ENCODE peak calls at places on chromosomes 16 and 17, in seven cellular contexts. X is H1, R is K562, U is SK-N-SH, H is GM12878, A is HepG2, G is HCT116. D is an unnamed sample.

GRCh38 chr17:44198721-44199552 is 747 bp downstream of the ATXN7L3 start:
- DNase-seq in X (peak; percentile 74), R (peak; percentile 92), U (peak; percentile 97), H (no peak), A (no peak), G (no peak), D (peak; percentile 86)

GRCh38 chr17:39155654-39156053 is 4.2 kb upstream of the PLXDC1 start:
- DNase-seq in X (no peak), R (no peak), U (no peak), H (no peak), A (no peak), G (no peak), D (no peak)

GRCh38 chr16:23829454-23829853 is 6.3 kb upstream of the PRKCB start:
- DNase-seq in X (no peak), R (no peak), U (no peak), H (no peak), A (no peak), G (no peak), D (no peak)

GRCh38 chr17:78517421-78517820 is 59.8 kb downstream of the DNAH17 start:
- DNase-seq in X (no peak), R (no peak), U (peak; percentile 74), H (no peak), A (no peak), G (no peak), D (no peak)

GRCh38 chr16:2152695-2153506 is 2.7 kb upstream of the TRAF7 start:
- DNase-seq in X (no peak), R (peak; percentile 43), U (no peak), H (no peak), A (peak; percentile 38), G (no peak), D (peak; percentile 59)

GRCh38 chr17:42598905-42599304 is 10.3 kb downstream of the RETREG3 start:
- DNase-seq in X (no peak), R (no peak), U (no peak), H (no peak), A (no peak), G (no peak), D (no peak)

GRCh38 chr16:2056681-2057407 is 9.1 kb downstream of the TSC2 start:
- DNase-seq in X (no peak), R (no peak), U (no peak), H (no peak), A (no peak), G (no peak), D (no peak)

GRCh38 chr16:14378131-14378551 is 251.9 kb downstream of the PARN start:
- DNase-seq in X (no peak), R (peak; percentile 67), U (no peak), H (no peak), A (peak; percentile 52), G (peak; percentile 77), D (no peak)

GRCh38 chr16:75138636-75139035 is 9.7 kb upstream of the ZFP1 start:
- DNase-seq in X (peak; percentile 61), R (no peak), U (no peak), H (no peak), A (no peak), G (no peak), D (no peak)
- TF ChIP-seq JUND in X (no peak), R (no peak), U (no peak), H (no peak), A (no peak), G (no peak), D (no peak)

GRCh38 chr16:5447734-5448133 is 350.1 kb upstream of the EEF2KMT start:
- DNase-seq in X (no peak), R (no peak), U (no peak), H (no peak), A (no peak), G (no peak), D (no peak)
- TF ChIP-seq JUND in X (no peak), R (no peak), U (no peak), H (no peak), A (no peak), G (no peak), D (no peak)

GRCh38 chr17:83196088-83196765 is 116.8 kb downstream of the METRNL start:
- DNase-seq in X (no peak), R (no peak), U (no peak), H (no peak), A (no peak), G (no peak), D (no peak)
- TF ChIP-seq JUND in X (no peak), R (no peak), U (no peak), H (no peak), A (no peak), G (no peak), D (no peak)

GRCh38 chr17:20273741-20274500 is 193.4 kb downstream of the LGALS9B start:
- DNase-seq in X (no peak), R (no peak), U (no peak), H (no peak), A (no peak), G (no peak), D (no peak)
- TF ChIP-seq JUND in X (no peak), R (no peak), U (no peak), H (no peak), A (no peak), G (no peak), D (no peak)

DNA sequence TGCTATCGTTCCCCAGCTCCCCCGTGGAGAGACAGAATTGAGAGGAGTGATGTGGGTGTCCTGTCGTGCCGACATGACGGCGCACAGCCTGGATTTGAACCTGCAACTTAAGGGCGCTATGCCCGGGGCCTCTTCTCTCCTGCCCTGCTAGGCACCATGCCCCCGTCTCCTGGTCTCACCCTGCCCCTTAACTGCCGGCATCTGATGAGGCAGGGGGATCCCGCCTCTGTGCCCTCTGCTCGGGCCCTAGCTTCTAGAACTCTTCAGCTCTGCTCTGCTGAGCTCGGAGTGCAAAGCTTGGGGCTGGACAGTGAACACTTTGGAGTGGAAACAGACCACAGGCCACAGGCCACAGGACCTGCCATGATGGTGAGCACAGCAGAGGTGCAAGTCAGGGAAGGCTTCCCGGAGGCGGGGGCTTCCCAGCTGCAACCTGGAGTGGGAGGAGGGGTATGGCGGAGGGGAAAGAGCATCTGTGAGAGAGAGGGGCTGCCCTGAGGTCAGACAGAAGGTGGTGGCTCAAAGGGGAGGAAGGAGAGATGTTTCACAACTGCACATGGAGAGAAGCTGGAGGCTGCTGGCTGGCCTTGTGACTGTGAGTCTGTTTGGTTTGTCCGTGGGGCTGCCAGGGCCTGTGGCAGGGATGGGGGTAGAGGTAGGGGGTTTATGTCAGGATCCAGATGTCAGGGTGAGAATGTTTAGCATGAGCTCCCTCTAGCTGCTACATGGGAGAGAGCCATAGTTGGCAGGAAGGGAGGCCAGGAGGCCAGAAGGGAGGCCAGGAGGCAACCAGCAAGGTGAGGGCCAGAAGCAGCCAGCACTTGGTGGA is 107.8 kb downstream of the CRLF3 start:
- DNase-seq in X (no peak), R (no peak), U (peak; percentile 41), H (no peak), A (no peak), G (no peak), D (peak; percentile 39)
- TF ChIP-seq JUND in X (no peak), R (no peak), U (no peak), H (no peak), A (no peak), G (no peak), D (no peak)

GRCh38 chr17:50842506-50843149 is 7.2 kb downstream of the WFIKKN2 start:
- DNase-seq in X (no peak), R (no peak), U (no peak), H (no peak), A (no peak), G (no peak), D (no peak)
- TF ChIP-seq JUND in X (no peak), R (no peak), U (no peak), H (no peak), A (no peak), G (no peak), D (no peak)

GRCh38 chr16:88973007-88973410 is 4.0 kb downstream of the CBFA2T3 start:
- DNase-seq in X (no peak), R (peak; percentile 90), U (no peak), H (no peak), A (no peak), G (no peak), D (no peak)
- TF ChIP-seq JUND in X (no peak), R (no peak), U (no peak), H (no peak), A (no peak), G (no peak), D (no peak)

GRCh38 chr17:81578561-81579225 is 26.5 kb upstream of the FAAP100 start:
- DNase-seq in X (no peak), R (peak; percentile 70), U (no peak), H (no peak), A (no peak), G (no peak), D (no peak)
- TF ChIP-seq JUND in X (no peak), R (no peak), U (no peak), H (no peak), A (no peak), G (no peak), D (no peak)

D was measured in T47D.